ENCODE peak calls at places on chromosomes 4 and X, in ten cellular contexts. One of them, this sample, is unnamed.

GRCh38 chrX:37423864-37424569 is 74.9 kb downstream of the PRRG1 start:
- DNase-seq in T follicular helper cell: no peak
- DNase-seq in HEK293T: no peak
- DNase-seq in naive thymus-derived CD8-positive, alpha-beta T cell: no peak
- DNase-seq in foreskin fibroblast: no peak
- DNase-seq in nephron progenitor cell: no peak
- DNase-seq in B cell: no peak
- DNase-seq in Calu3: no peak
- DNase-seq in OCI-LY7: no peak
- DNase-seq in aorta: no peak
- DNase-seq in this sample: no peak

GRCh38 chrX:48714573-48714972 is 18.0 kb downstream of the SUV39H1 start:
- DNase-seq in HEK293T: no peak
- DNase-seq in foreskin fibroblast: peak; percentile 21
- DNase-seq in aorta: no peak
- DNase-seq in T follicular helper cell: no peak
- DNase-seq in OCI-LY7: no peak
- DNase-seq in B cell: no peak
- DNase-seq in naive thymus-derived CD8-positive, alpha-beta T cell: no peak
- DNase-seq in nephron progenitor cell: no peak
- DNase-seq in Calu3: no peak
- DNase-seq in this sample: no peak

GRCh38 chr4:102780476-102781144 is 19.8 kb upstream of the MANBA start:
- DNase-seq in naive thymus-derived CD8-positive, alpha-beta T cell: no peak
- DNase-seq in T follicular helper cell: no peak
- DNase-seq in Calu3: no peak
- DNase-seq in OCI-LY7: no peak
- DNase-seq in aorta: no peak
- DNase-seq in nephron progenitor cell: no peak
- DNase-seq in foreskin fibroblast: peak; percentile 52
- DNase-seq in HEK293T: peak; percentile 14
- DNase-seq in B cell: no peak
- DNase-seq in this sample: no peak

GRCh38 chrX:153413731-153414130 is 2.5 kb downstream of the ZFP92 start:
- DNase-seq in OCI-LY7: no peak
- DNase-seq in Calu3: no peak
- DNase-seq in B cell: no peak
- DNase-seq in aorta: peak; percentile 68
- DNase-seq in HEK293T: no peak
- DNase-seq in naive thymus-derived CD8-positive, alpha-beta T cell: no peak
- DNase-seq in foreskin fibroblast: no peak
- DNase-seq in nephron progenitor cell: no peak
- DNase-seq in T follicular helper cell: no peak
- DNase-seq in this sample: no peak

GRCh38 chr4:3451956-3452355 is 10.2 kb downstream of the HGFAC start:
- DNase-seq in HEK293T: no peak
- DNase-seq in nephron progenitor cell: no peak
- DNase-seq in Calu3: no peak
- DNase-seq in T follicular helper cell: no peak
- DNase-seq in OCI-LY7: no peak
- DNase-seq in B cell: no peak
- DNase-seq in naive thymus-derived CD8-positive, alpha-beta T cell: no peak
- DNase-seq in aorta: no peak
- DNase-seq in foreskin fibroblast: peak; percentile 57
- DNase-seq in this sample: no peak

GRCh38 chr4:15457401-15458201 is 12.1 kb upstream of the CC2D2A start:
- DNase-seq in B cell: peak; percentile 57
- DNase-seq in aorta: no peak
- DNase-seq in Calu3: no peak
- DNase-seq in naive thymus-derived CD8-positive, alpha-beta T cell: no peak
- DNase-seq in T follicular helper cell: no peak
- DNase-seq in nephron progenitor cell: no peak
- DNase-seq in foreskin fibroblast: peak; percentile 31
- DNase-seq in OCI-LY7: peak; percentile 65
- DNase-seq in HEK293T: peak; percentile 46
- DNase-seq in this sample: peak; percentile 17

GRCh38 chr4:183098080-183098722 is 856 bp upstream of the WWC2 start:
- DNase-seq in aorta: peak; percentile 90
- DNase-seq in naive thymus-derived CD8-positive, alpha-beta T cell: no peak
- DNase-seq in foreskin fibroblast: peak; percentile 63
- DNase-seq in HEK293T: peak; percentile 15
- DNase-seq in B cell: peak; percentile 61
- DNase-seq in nephron progenitor cell: peak; percentile 73
- DNase-seq in T follicular helper cell: no peak
- DNase-seq in Calu3: peak; percentile 50
- DNase-seq in OCI-LY7: no peak
- DNase-seq in this sample: no peak

GRCh38 chr4:142347241-142347640 is 498.9 kb downstream of the INPP4B start:
- DNase-seq in naive thymus-derived CD8-positive, alpha-beta T cell: no peak
- DNase-seq in Calu3: no peak
- DNase-seq in B cell: no peak
- DNase-seq in nephron progenitor cell: no peak
- DNase-seq in T follicular helper cell: no peak
- DNase-seq in foreskin fibroblast: no peak
- DNase-seq in aorta: no peak
- DNase-seq in HEK293T: peak; percentile 28
- DNase-seq in OCI-LY7: no peak
- DNase-seq in this sample: no peak

GRCh38 chrX:47578692-47579091 is 3.5 kb upstream of the TIMP1 start:
- DNase-seq in aorta: no peak
- DNase-seq in OCI-LY7: no peak
- DNase-seq in Calu3: no peak
- DNase-seq in naive thymus-derived CD8-positive, alpha-beta T cell: no peak
- DNase-seq in T follicular helper cell: no peak
- DNase-seq in HEK293T: no peak
- DNase-seq in foreskin fibroblast: no peak
- DNase-seq in B cell: no peak
- DNase-seq in nephron progenitor cell: no peak
- DNase-seq in this sample: no peak

GRCh38 chrX:103782640-103783039 is 6.0 kb downstream of the PLP1 start:
- DNase-seq in naive thymus-derived CD8-positive, alpha-beta T cell: no peak
- DNase-seq in OCI-LY7: no peak
- DNase-seq in foreskin fibroblast: no peak
- DNase-seq in nephron progenitor cell: peak; percentile 4
- DNase-seq in B cell: no peak
- DNase-seq in HEK293T: no peak
- DNase-seq in aorta: no peak
- DNase-seq in T follicular helper cell: no peak
- DNase-seq in Calu3: no peak
- DNase-seq in this sample: no peak

This sample was measured in GM19239.